ENCODE peak calls at places on chromosomes 11 and 22, in six cellular contexts. N is caudate nucleus; J is fibroblast of villous mesenchyme; L is stimulated activated naive CD4-positive, alpha-beta T cell; K is Calu3; O is hepatocyte. Y is an unnamed sample.

GRCh38 chr11:134802598-134802997 is 390.6 kb upstream of the B3GAT1 start:
- DNase-seq in N (no peak), J (no peak), L (no peak), K (no peak), O (no peak), Y (no peak)

GRCh38 chr11:10365045-10365444 is 60.2 kb downstream of the ADM start:
- DNase-seq in N (no peak), J (no peak), L (no peak), K (no peak), O (no peak), Y (no peak)

GRCh38 chr11:64556044-64556720 is 34.8 kb upstream of the SLC22A12 start:
- DNase-seq in N (no peak), J (no peak), L (no peak), K (no peak), O (no peak), Y (no peak)

GRCh38 chr11:94638902-94639373 is 71.8 kb downstream of the PIWIL4 start:
- DNase-seq in N (no peak), J (peak; percentile 83), L (no peak), K (no peak), O (peak; percentile 28), Y (peak; percentile 31)

GRCh38 chr11:71485466-71485865 is 32.5 kb downstream of the NADSYN1 start:
- DNase-seq in N (no peak), J (no peak), L (no peak), K (no peak), O (no peak), Y (no peak)

GRCh38 chr11:62922653-62923371 is 1.6 kb upstream of the CHRM1 start:
- DNase-seq in N (peak; percentile 62), J (no peak), L (no peak), K (no peak), O (no peak), Y (no peak)

GRCh38 chr11:45650166-45651095 is 15.0 kb downstream of the CHST1 start:
- DNase-seq in N (no peak), J (no peak), L (no peak), K (no peak), O (no peak), Y (no peak)

GRCh38 chr11:31798057-31799035 is 12.8 kb downstream of the PAX6 start:
- DNase-seq in N (no peak), J (no peak), L (no peak), K (no peak), O (no peak), Y (no peak)

GRCh38 chr11:59555601-59556114 is 44.3 kb downstream of the OR4D9 start:
- DNase-seq in N (no peak), J (no peak), L (no peak), K (no peak), O (no peak), Y (no peak)

GRCh38 chr11:65615950-65616574 is 486 bp downstream of the PCNX3 start:
- DNase-seq in N (no peak), J (peak; percentile 35), L (no peak), K (peak; percentile 59), O (peak; percentile 83), Y (no peak)

GRCh38 chr11:3627291-3627690 is 14.5 kb downstream of the ART5 start:
- DNase-seq in N (no peak), J (peak; percentile 55), L (no peak), K (no peak), O (peak; percentile 78), Y (no peak)

GRCh38 chr11:74025467-74026166 is 16.7 kb upstream of the UCP3 start:
- DNase-seq in N (no peak), J (peak; percentile 71), L (no peak), K (no peak), O (no peak), Y (no peak)

GRCh38 chr22:44668190-44668885 is 33.7 kb upstream of the PRR5 start:
- DNase-seq in N (no peak), J (no peak), L (peak; percentile 34), K (no peak), O (peak; percentile 69), Y (no peak)

GRCh38 chr22:24973867-24974266 is 21.4 kb downstream of the KIAA1671 start:
- DNase-seq in N (no peak), J (no peak), L (no peak), K (peak; percentile 29), O (peak; percentile 67), Y (peak; percentile 27)

GRCh38 chr11:122642971-122643370 is 12.6 kb upstream of the UBASH3B start:
- DNase-seq in N (no peak), J (no peak), L (no peak), K (peak; percentile 12), O (no peak), Y (peak; percentile 15)

GRCh38 chr11:67270256-67271211 is 4.3 kb downstream of the GRK2 start:
- DNase-seq in N (no peak), J (no peak), L (no peak), K (no peak), O (no peak), Y (peak; percentile 33)

GRCh38 chr11:1546077-1546535 is 26.0 kb downstream of the DUSP8 start:
- DNase-seq in N (no peak), J (no peak), L (no peak), K (no peak), O (peak; percentile 79), Y (no peak)

GRCh38 chr11:12042215-12042676 is 33.8 kb upstream of the DKK3 start:
- DNase-seq in N (no peak), J (peak; percentile 96), L (no peak), K (no peak), O (peak; percentile 34), Y (no peak)

Y was measured in HT-29.